ENCODE peak calls at places on chromosomes 1 and 21, in six cellular contexts. M is left ventricle myocardium superior; N is Caki2; T is activated CD4-positive, alpha-beta T cell treated with anti-CD3 and anti-CD28 coated beads for 24 hours; G is ecto neural progenitor cell; X is A673. C is an unnamed sample.

GRCh38 chr1:184507165-184507564 is 120.3 kb downstream of the C1orf21 start:
- DNase-seq in N (no peak), M (no peak), T (no peak), G (no peak), X (no peak), C (no peak)

GRCh38 chr1:19361231-19362147 is 49.4 kb downstream of the SLC66A1 start:
- DNase-seq in M (no peak), N (no peak), T (no peak), G (no peak), X (no peak), C (no peak)

GRCh38 chr1:229892515-229893117 is 174.4 kb upstream of the GALNT2 start:
- DNase-seq in G (no peak), T (no peak), M (no peak), X (no peak), N (no peak), C (no peak)

GRCh38 chr21:29701676-29702075 is 238.1 kb downstream of the GRIK1 start:
- DNase-seq in M (no peak), G (no peak), N (no peak), X (no peak), T (no peak), C (no peak)

GRCh38 chr1:83029916-83030315 is 969.0 kb downstream of the TTLL7 start:
- DNase-seq in X (no peak), N (peak), T (no peak), M (no peak), G (no peak), C (no peak)

GRCh38 chr1:198713081-198713480 is 74.2 kb downstream of the PTPRC start:
- DNase-seq in X (no peak), N (no peak), T (no peak), M (no peak), G (no peak), C (no peak)

GRCh38 chr1:40976952-40977690 is 2.4 kb upstream of the CTPS1 start:
- DNase-seq in G (no peak), X (no peak), T (no peak), M (no peak), N (no peak), C (no peak)

GRCh38 chr1:230084408-230085177 is 17.6 kb downstream of the GALNT2 start:
- DNase-seq in X (peak), N (peak), M (no peak), T (peak), G (no peak), C (peak)

GRCh38 chr1:203506821-203507220 is 12.9 kb downstream of the OPTC start:
- DNase-seq in T (no peak), N (no peak), X (no peak), M (no peak), G (no peak), C (no peak)

GRCh38 chr1:235831148-235831547 is 35.6 kb downstream of the LYST start:
- DNase-seq in X (no peak), M (peak), G (no peak), T (no peak), N (peak), C (no peak)

GRCh38 chr1:45623972-45624371 is at the start of gene CCDC17:
- DNase-seq in M (no peak), X (no peak), G (no peak), T (no peak), N (no peak), C (no peak)

GRCh38 chr1:229842302-229843255 is 216.5 kb downstream of the URB2 start:
- DNase-seq in G (no peak), N (no peak), T (no peak), X (no peak), M (no peak), C (no peak)

GRCh38 chr1:84711091-84711490 is 20.8 kb upstream of the SSX2IP start:
- DNase-seq in X (no peak), N (no peak), G (no peak), M (no peak), T (no peak), C (no peak)

GRCh38 chr21:42081138-42081537 is 10.0 kb downstream of the UMODL1 start:
- DNase-seq in G (no peak), M (no peak), T (no peak), X (no peak), N (no peak), C (no peak)

GRCh38 chr1:18998016-18998724 is 41.7 kb upstream of the IFFO2 start:
- DNase-seq in M (no peak), G (no peak), N (peak), X (no peak), T (no peak), C (no peak)

GRCh38 chr1:84319662-84320061 is 18.2 kb downstream of the SAMD13 start:
- DNase-seq in X (no peak), T (no peak), M (no peak), N (no peak), G (no peak), C (no peak)

GRCh38 chr1:51551848-51552296 is 32.8 kb upstream of the EPS15 start:
- DNase-seq in X (no peak), T (no peak), G (no peak), N (no peak), M (no peak), C (no peak)

GRCh38 chr1:21700094-21700493 is 30.9 kb upstream of the RAP1GAP start:
- DNase-seq in T (no peak), G (no peak), N (no peak), M (no peak), X (no peak), C (no peak)

GRCh38 chr1:59570524-59570923 is 244.2 kb upstream of the HOOK1 start:
- DNase-seq in N (no peak), T (no peak), M (no peak), G (no peak), X (no peak), C (no peak)

GRCh38 chr1:89276690-89277089 is 4.0 kb upstream of the GBP5 start:
- DNase-seq in G (no peak), X (no peak), M (no peak), N (no peak), T (no peak), C (no peak)

GRCh38 chr1:118986291-118986838 is 1.8 kb downstream of the TBX15 start:
- DNase-seq in X (no peak), M (peak), G (peak), N (no peak), T (no peak), C (no peak)

GRCh38 chr21:45013271-45013841 is 61.0 kb upstream of the ADARB1 start:
- DNase-seq in M (peak), X (no peak), G (no peak), N (no peak), T (no peak), C (no peak)

GRCh38 chr1:71695820-71696219 is 586.5 kb downstream of the NEGR1 start:
- DNase-seq in T (no peak), M (no peak), X (no peak), G (no peak), N (no peak), C (no peak)

GRCh38 chr1:53654216-53655210 is 84.5 kb downstream of the GLIS1 start:
- DNase-seq in G (no peak), M (no peak), X (no peak), N (no peak), T (no peak), C (no peak)

GRCh38 chr1:89850844-89851410 is 30.1 kb downstream of the LRRC8D start:
- DNase-seq in T (no peak), N (no peak), M (no peak), X (no peak), G (no peak), C (no peak)

GRCh38 chr21:27372381-27372780 is 405.5 kb upstream of the ADAMTS5 start:
- DNase-seq in N (no peak), M (no peak), X (no peak), G (no peak), T (no peak), C (no peak)

GRCh38 chr1:236837897-236838296 is 42.8 kb downstream of the MTR start:
- DNase-seq in N (no peak), M (no peak), X (no peak), T (no peak), G (no peak), C (no peak)

GRCh38 chr1:170049191-170049800 is 25.2 kb downstream of the KIFAP3 start:
- DNase-seq in N (no peak), X (no peak), M (peak), G (no peak), T (no peak), C (no peak)